ENCODE peak calls at places on chromosome 3, in four cellular contexts. A, S, D and R are unnamed samples.

GRCh38 chr3:127306361-127307112 is 18.7 kb upstream of the PRR20G start:
- DNase-seq in A (no peak), S (no peak), D (no peak), R (no peak)

GRCh38 chr3:107240183-107241091 is 136.8 kb upstream of the CCDC54 start:
- DNase-seq in A (peak), S (peak), D (peak), R (peak)

GRCh38 chr3:79724206-79724605 is 43.6 kb downstream of the ROBO1 start:
- DNase-seq in A (no peak), S (peak), D (no peak), R (no peak)

GRCh38 chr3:4584537-4585249 is 91.5 kb downstream of the ITPR1 start:
- DNase-seq in A (peak), S (no peak), D (peak), R (no peak)

GRCh38 chr3:46930945-46931403 is 45.6 kb downstream of the CCDC12 start:
- DNase-seq in A (no peak), S (no peak), D (no peak), R (no peak)

GRCh38 chr3:122468896-122469533 is 45.7 kb downstream of the KPNA1 start:
- DNase-seq in A (no peak), S (peak), D (no peak), R (no peak)

GRCh38 chr3:42102569-42102968 is 11.4 kb downstream of the TRAK1 start:
- DNase-seq in A (no peak), S (no peak), D (no peak), R (no peak)

GRCh38 chr3:101310580-101311375 is 9.6 kb downstream of the IMPG2 start:
- DNase-seq in A (peak), S (no peak), D (peak), R (no peak)

GRCh38 chr3:8848696-8849131 is 79.3 kb upstream of the OXTR start:
- DNase-seq in A (no peak), S (no peak), D (peak), R (no peak)

GRCh38 chr3:194124221-194124620 is 11.7 kb upstream of the HES1 start:
- DNase-seq in A (no peak), S (no peak), D (no peak), R (no peak)

GRCh38 chr3:135084404-135084803 is 289.3 kb downstream of the EPHB1 start:
- DNase-seq in A (no peak), S (no peak), D (no peak), R (no peak)

GRCh38 chr3:173932624-173933023 is 535.1 kb downstream of the NLGN1 start:
- DNase-seq in A (no peak), S (no peak), D (peak), R (no peak)

GRCh38 chr3:134576426-134576825 is 74.4 kb downstream of the KY start:
- DNase-seq in A (no peak), S (no peak), D (no peak), R (no peak)

GRCh38 chr3:184320099-184320445 is 5.7 kb downstream of the EIF4G1 start:
- DNase-seq in A (peak), S (no peak), D (peak), R (peak)

GRCh38 chr3:23455084-23455483 is 252.0 kb downstream of the UBE2E2 start:
- DNase-seq in A (no peak), S (no peak), D (peak), R (no peak)

GRCh38 chr3:55576621-55577020 is 89.5 kb upstream of the WNT5A start:
- DNase-seq in A (no peak), S (peak), D (no peak), R (no peak)

GRCh38 chr3:112619295-112619694 is 21.6 kb downstream of the CCDC80 start:
- DNase-seq in A (no peak), S (no peak), D (peak), R (no peak)

GRCh38 chr3:72985576-72985975 is 11.0 kb upstream of the PPP4R2 start:
- DNase-seq in A (no peak), S (no peak), D (no peak), R (no peak)

GRCh38 chr3:196207159-196207832 is 3.9 kb downstream of the ZDHHC19 start:
- DNase-seq in A (no peak), S (peak), D (no peak), R (peak)

GRCh38 chr3:156750191-156750873 is 75.8 kb upstream of the LEKR1 start:
- DNase-seq in A (no peak), S (peak), D (peak), R (no peak)

GRCh38 chr3:78645628-78646310 is 1122.0 kb downstream of the ROBO1 start:
- DNase-seq in A (no peak), S (peak), D (peak), R (no peak)

GRCh38 chr3:12484198-12484982 is at the start of gene TSEN2:
- DNase-seq in A (peak), S (peak), D (peak), R (peak)

GRCh38 chr3:175343946-175344345 is 484.8 kb downstream of the NAALADL2 start:
- DNase-seq in A (no peak), S (no peak), D (no peak), R (no peak)

GRCh38 chr3:169914321-169914720 is 2.9 kb downstream of the SAMD7 start:
- DNase-seq in A (no peak), S (no peak), D (peak), R (no peak)

GRCh38 chr3:46992231-46992630 is 12.8 kb downstream of the NBEAL2 start:
- DNase-seq in A (no peak), S (no peak), D (no peak), R (no peak)

GRCh38 chr3:127286571-127287140 is 1.2 kb downstream of the PRR20G start:
- DNase-seq in A (no peak), S (no peak), D (peak), R (no peak)

GRCh38 chr3:14649466-14649865 is 2.1 kb upstream of the CCDC174 start:
- DNase-seq in A (no peak), S (no peak), D (no peak), R (no peak)
- H3K27ac ChIP-seq in A (no peak), S (no peak), D (no peak), R (no peak)

DNA sequence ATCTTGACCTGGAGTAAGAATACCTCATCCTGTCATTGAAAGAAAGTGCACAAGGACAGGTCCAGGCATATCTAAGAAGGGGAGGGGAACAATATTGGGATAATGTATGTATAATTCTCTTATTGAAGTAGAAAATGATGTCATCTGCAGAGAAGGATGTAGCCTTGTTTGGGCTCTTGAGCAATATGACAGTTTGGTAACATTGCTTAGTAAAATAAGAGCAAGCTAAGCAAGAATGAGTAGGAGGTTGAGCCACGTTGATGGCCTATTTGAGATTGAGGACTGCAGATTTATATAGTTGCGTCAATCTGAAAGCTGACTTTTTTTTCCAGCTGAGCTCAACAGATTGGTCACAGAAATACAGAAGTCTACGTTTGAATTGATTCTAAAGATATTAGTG is 145.2 kb downstream of the FILIP1L start:
- DNase-seq in A (no peak), S (no peak), D (no peak), R (no peak)
- H3K27ac ChIP-seq in A (no peak), S (no peak), D (no peak), R (no peak)

GRCh38 chr3:100144255-100144866 is 30.1 kb upstream of the FILIP1L start:
- DNase-seq in A (no peak), S (no peak), D (no peak), R (no peak)
- H3K27ac ChIP-seq in A (no peak), S (no peak), D (no peak), R (no peak)

GRCh38 chr3:128858167-128858566 is 21.3 kb upstream of the ACAD9 start:
- DNase-seq in A (no peak), S (no peak), D (no peak), R (no peak)
- H3K27ac ChIP-seq in A (no peak), S (no peak), D (no peak), R (no peak)

GRCh38 chr3:33699275-33699674 is 18.8 kb downstream of the CLASP2 start:
- DNase-seq in A (no peak), S (no peak), D (no peak), R (no peak)

GRCh38 chr3:33690341-33690740 is 27.7 kb downstream of the CLASP2 start:
- DNase-seq in A (no peak), S (no peak), D (no peak), R (no peak)

GRCh38 chr3:33694944-33695343 is 23.1 kb downstream of the CLASP2 start:
- DNase-seq in A (no peak), S (no peak), D (no peak), R (no peak)
- H3K27ac ChIP-seq in A (no peak), S (no peak), D (no peak), R (no peak)

GRCh38 chr3:149615731-149616221 is 42.0 kb downstream of the WWTR1 start:
- DNase-seq in A (no peak), S (no peak), D (peak), R (no peak)
- H3K27ac ChIP-seq in A (peak), S (no peak), D (no peak), R (no peak)

DNA sequence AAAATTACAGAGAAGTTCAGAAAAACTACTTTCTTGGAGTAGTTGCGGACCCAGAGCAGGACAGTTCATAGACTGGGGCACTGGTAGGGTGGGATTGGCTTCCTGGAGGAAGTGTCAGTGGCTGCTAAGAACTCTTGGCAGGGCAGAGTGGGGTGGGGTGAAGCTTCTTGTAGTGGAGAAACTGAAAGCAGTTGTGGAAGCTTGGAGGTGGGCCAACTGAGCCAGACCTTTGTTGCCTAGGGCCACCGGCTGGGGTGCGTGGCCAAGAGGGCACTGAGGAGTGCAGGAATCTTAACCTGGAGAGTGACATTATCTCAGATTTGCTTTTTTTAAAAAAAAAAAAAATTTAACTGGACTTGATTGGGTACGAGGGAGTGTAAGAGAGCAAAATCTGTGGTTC is 3.2 kb downstream of the KAT2B start:
- DNase-seq in A (peak), S (no peak), D (no peak), R (peak)
- H3K27ac ChIP-seq in A (peak), S (no peak), D (no peak), R (peak)

DNA sequence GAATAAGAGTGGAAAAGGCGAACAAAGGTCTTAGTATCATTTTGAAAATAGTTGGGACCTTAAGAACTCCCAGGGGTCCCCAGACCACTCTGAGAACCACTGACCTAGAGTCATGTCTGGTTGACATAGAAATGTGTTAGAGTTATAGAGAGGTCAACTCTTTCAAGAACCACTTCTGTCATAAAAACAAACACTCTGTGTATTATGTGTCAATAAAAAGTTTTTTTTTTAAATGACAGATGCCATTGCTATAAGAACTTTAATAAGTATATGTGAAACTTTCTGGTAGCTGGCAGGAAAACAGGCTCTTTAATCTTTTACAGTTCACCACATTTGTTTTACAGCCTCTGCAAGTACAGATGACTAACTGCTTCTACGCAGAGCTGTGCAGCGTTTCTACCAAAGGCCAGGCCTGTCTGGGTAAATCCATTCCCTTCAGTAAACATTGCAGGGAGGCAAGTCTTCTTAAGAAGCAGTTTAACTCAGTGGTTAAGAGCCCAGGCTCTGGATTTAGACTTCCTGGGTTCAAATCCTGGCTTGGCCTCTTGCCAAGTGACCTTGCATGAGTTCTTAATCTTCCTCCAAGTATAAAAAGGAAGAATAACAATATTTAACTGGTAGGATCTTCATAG is 56.6 kb downstream of the RFTN1 start:
- DNase-seq in A (no peak), S (no peak), D (peak), R (no peak)
- H3K27ac ChIP-seq in A (peak), S (no peak), D (peak), R (no peak)

GRCh38 chr3:30198162-30198561 is 408.2 kb upstream of the TGFBR2 start:
- DNase-seq in A (no peak), S (no peak), D (no peak), R (no peak)
- H3K27ac ChIP-seq in A (no peak), S (no peak), D (no peak), R (no peak)